ENCODE peak calls at places on chromosomes 6 and 20, in four cellular contexts. I, K, C and S are unnamed samples.

GRCh38 chr6:150934380-150934779 is 68.9 kb downstream of the MTHFD1L start:
- DNase-seq in I (peak; percentile 51), K (no peak), C (peak; percentile 83), S (peak; percentile 42)

GRCh38 chr20:39152742-39153141 is 190.6 kb downstream of the DHX35 start:
- DNase-seq in I (no peak), K (no peak), C (no peak), S (no peak)

GRCh38 chr6:97440590-97441176 is 157.7 kb upstream of the MMS22L start:
- DNase-seq in I (peak; percentile 25), K (peak; percentile 2), C (peak; percentile 49), S (no peak)

GRCh38 chr6:134035823-134036296 is 16.6 kb downstream of the SLC2A12 start:
- DNase-seq in I (peak; percentile 61), K (peak; percentile 61), C (peak; percentile 57), S (peak; percentile 58)

GRCh38 chr6:163828038-163828790 is 413.7 kb downstream of the QKI start:
- DNase-seq in I (no peak), K (no peak), C (no peak), S (no peak)

GRCh38 chr20:57398231-57398821 is 7.1 kb downstream of the RBM38 start:
- DNase-seq in I (no peak), K (peak; percentile 97), C (no peak), S (no peak)

GRCh38 chr6:14984454-14984853 is 261.4 kb upstream of the JARID2 start:
- DNase-seq in I (peak; percentile 64), K (no peak), C (peak; percentile 54), S (no peak)

GRCh38 chr6:136201735-136202134 is 48.4 kb downstream of the MTFR2 start:
- DNase-seq in I (peak; percentile 16), K (no peak), C (peak; percentile 35), S (no peak)

GRCh38 chr6:14270925-14271791 is 153.6 kb downstream of the CD83 start:
- DNase-seq in I (peak; percentile 95), K (no peak), C (peak; percentile 91), S (peak; percentile 31)

GRCh38 chr20:58712116-58712822 is 19.7 kb downstream of the NPEPL1 start:
- DNase-seq in I (no peak), K (no peak), C (no peak), S (no peak)

GRCh38 chr20:41408986-41409385 is 42.4 kb upstream of the EMILIN3 start:
- DNase-seq in I (no peak), K (no peak), C (no peak), S (no peak)

GRCh38 chr20:4113996-4114603 is 98.7 kb upstream of the RNF24 start:
- DNase-seq in I (no peak), K (no peak), C (no peak), S (no peak)

GRCh38 chr6:42137192-42137753 is 5.1 kb downstream of the C6orf132 start:
- DNase-seq in I (no peak), K (no peak), C (no peak), S (no peak)

GRCh38 chr6:42136508-42137191 is 5.8 kb downstream of the C6orf132 start:
- DNase-seq in I (peak; percentile 76), K (peak; percentile 75), C (peak; percentile 72), S (peak; percentile 64)

GRCh38 chr6:42140051-42140450 is 2.4 kb downstream of the C6orf132 start:
- DNase-seq in I (no peak), K (no peak), C (peak; percentile 48), S (no peak)

GRCh38 chr6:42138630-42139619 is 3.5 kb downstream of the C6orf132 start:
- DNase-seq in I (no peak), K (no peak), C (peak; percentile 37), S (no peak)

DNA sequence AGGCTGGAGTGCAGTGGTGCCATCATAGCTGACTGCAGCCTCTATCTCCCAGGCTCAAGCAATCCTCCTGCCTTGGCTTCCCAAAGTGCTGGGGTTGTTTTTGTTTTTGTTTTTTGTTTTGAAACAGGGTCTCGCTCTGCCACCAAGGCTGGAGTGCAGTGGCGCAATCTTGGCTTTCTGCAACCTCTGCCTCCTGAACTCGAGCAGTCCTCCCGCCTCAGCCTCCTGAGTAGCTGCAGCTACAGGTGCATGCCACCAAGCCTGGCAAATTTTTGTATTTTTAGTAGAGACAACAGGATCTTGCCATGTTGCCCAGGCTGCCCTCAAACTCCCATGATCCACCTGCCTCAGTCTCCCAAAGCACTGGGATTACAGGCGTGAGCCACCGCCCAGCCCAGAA is 4.2 kb downstream of the C6orf132 start:
- DNase-seq in I (no peak), K (no peak), C (no peak), S (no peak)
- H3K4me3 ChIP-seq in I (no peak overlapping the region), K (no peak overlapping the region), C (no peak overlapping the region), S (no peak overlapping the region)

DNA sequence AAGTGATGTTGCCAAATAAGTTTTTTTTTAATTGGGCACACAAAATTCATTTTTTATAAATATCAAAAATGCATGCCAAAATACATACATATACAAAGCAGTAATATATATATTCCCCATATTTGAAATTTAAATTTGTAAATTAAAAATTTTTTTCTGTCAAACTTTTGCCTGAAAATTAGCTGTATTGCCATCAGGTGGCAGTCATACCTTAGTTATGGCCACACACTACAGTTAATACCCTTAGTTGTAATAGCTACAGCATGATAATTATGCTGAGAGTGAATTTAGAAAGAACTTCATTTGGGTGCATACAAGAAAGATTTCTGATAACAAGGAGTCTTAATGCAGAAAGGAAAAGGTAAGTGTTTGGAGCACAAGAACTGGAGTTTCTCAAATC is 46.2 kb upstream of the SDHAF4 start:
- DNase-seq in I (peak; percentile 40), K (peak; percentile 27), C (peak; percentile 41), S (no peak)
- TF ChIP-seq CTCF in I (peak; percentile 35), K (peak; percentile 76), C (peak; percentile 31), S (peak; percentile 32)

GRCh38 chr6:111250743-111251406 is 163.6 kb downstream of the SLC16A10 start:
- DNase-seq in I (no peak), K (no peak), C (no peak), S (no peak)

GRCh38 chr6:111243095-111243494 is 155.8 kb downstream of the SLC16A10 start:
- DNase-seq in I (no peak), K (no peak), C (no peak), S (no peak)

GRCh38 chr6:111253999-111254778 is 166.9 kb downstream of the SLC16A10 start:
- DNase-seq in I (no peak), K (no peak), C (no peak), S (no peak)

GRCh38 chr6:111252451-111252850 is 165.1 kb downstream of the SLC16A10 start:
- DNase-seq in I (no peak), K (no peak), C (no peak), S (no peak)

DNA sequence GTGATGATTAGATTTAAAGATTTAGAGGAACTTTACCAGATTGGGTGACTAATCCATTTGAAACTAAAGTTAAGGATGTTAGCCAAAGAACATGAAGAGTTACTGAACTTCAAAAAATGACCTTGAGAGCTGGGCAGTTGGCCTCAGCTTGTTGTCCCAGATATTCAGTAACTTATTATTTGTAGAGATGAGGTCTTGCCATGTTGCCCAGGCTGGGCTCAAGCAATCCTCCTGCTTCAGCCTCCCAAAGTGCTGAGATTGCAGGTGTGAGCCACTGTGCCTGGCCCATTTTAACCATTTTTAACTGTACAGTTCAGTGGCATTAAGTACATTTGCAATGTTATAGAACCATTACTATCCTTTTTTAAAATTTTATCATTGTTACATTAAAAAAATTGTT is 161.5 kb downstream of the SLC16A10 start:
- DNase-seq in I (no peak), K (no peak), C (no peak), S (no peak)
- H3K4me3 ChIP-seq in I (no peak overlapping the region), K (no peak overlapping the region), C (no peak overlapping the region), S (no peak overlapping the region)

GRCh38 chr6:9527679-9528286 is 887.1 kb downstream of the TFAP2A start:
- DNase-seq in I (peak; percentile 23), K (no peak), C (peak; percentile 31), S (no peak)
- TF ChIP-seq CTCF in I (no peak), K (no peak), C (no peak), S (no peak)

GRCh38 chr6:26028212-26028752 is 58.9 kb upstream of the HFE start:
- DNase-seq in I (no peak), K (no peak), C (no peak), S (no peak)

GRCh38 chr6:26029857-26030653 is 57.2 kb upstream of the HFE start:
- DNase-seq in I (no peak), K (peak; percentile 78), C (no peak), S (no peak)

GRCh38 chr6:26027491-26028211 is 59.6 kb upstream of the HFE start:
- DNase-seq in I (no peak), K (peak; percentile 56), C (no peak), S (no peak)

GRCh38 chr6:26029570-26029856 is 57.7 kb upstream of the HFE start:
- DNase-seq in I (no peak), K (peak; percentile 39), C (no peak), S (no peak)

GRCh38 chr6:26028753-26029569 is 58.3 kb upstream of the HFE start:
- DNase-seq in I (no peak), K (peak; percentile 73), C (no peak), S (no peak)
- H3K4me3 ChIP-seq in I (no peak overlapping the region), K (peak overlapping the region; percentile 78), C (no peak overlapping the region), S (no peak overlapping the region)

GRCh38 chr20:34579191-34579661 is 20.7 kb downstream of the MAP1LC3A start:
- DNase-seq in I (peak; percentile 78), K (no peak), C (peak; percentile 90), S (peak; percentile 51)
- TF ChIP-seq CTCF in I (peak; percentile 64), K (no peak), C (peak; percentile 85), S (peak; percentile 77)

DNA sequence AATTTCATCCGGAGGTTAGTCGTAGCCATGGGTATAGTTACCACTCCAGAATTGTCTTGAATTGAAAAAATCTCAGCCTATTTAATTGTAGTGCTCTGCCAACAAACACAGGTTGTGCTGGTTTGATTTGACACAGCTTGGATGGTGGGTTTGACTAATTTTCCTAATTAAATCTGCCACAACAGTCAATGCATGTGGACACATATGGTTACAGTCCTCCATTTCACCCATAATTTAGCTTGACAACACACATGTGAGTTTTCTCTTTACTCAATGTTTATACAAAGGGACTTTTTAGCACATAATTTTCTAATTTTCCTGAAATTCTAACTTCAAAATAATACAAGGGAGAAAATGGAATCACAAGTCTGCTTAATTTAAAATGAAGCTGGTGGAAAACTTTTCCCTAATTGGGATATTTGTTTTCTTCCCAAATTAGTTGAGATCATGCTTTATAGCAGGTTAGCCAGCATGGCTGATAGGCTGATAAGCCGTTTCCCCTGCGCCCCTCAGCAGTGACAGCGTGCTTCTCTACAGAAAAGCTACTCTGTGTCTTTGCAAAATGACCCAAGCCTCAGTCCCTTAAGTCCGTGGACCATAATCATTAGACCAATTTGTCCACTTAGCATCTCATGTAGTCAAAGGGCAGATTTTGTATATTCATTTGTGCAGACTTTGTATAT is 463.5 kb upstream of the FLRT3 start:
- DNase-seq in I (no peak), K (no peak), C (no peak), S (no peak)
- H3K4me3 ChIP-seq in I (no peak overlapping the region), K (no peak overlapping the region), C (no peak overlapping the region), S (no peak overlapping the region)

DNA sequence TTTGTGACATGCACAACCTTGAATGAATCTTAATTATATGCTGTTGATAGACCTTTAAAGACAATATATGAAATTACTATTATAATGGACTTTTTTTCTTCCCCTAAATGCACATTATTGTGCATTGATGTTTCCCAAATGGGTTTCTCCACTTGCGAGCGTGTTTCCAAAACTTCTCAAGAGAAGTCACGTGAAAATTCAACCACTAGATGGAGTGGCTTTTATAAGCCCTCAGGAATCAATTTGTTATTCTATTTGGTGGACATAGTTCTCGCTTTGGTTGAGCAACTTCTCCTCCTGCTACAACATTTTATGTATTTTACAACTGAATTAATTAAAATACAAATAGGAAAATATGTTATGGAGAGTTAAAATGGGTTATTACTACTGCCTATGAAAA is 9.0 kb downstream of the CNR1 start:
- DNase-seq in I (peak; percentile 7), K (no peak), C (peak; percentile 32), S (no peak)
- TF ChIP-seq CTCF in I (peak; percentile 14), K (peak; percentile 73), C (no peak), S (peak; percentile 12)